ENCODE peak calls at places on chromosome 11, in nine cellular contexts. P, E, D, T, Z, U, S, V and F are unnamed samples.

GRCh38 chr11:77479746-77480352 is 6.0 kb upstream of the PAK1 start:
- DNase-seq in E (no peak), Z (no peak), V (no peak), U (no peak), S (no peak), T (no peak), D (no peak), P (no peak), F (no peak)

GRCh38 chr11:78940500-78941225 is 366.0 kb upstream of the NARS2 start:
- DNase-seq in P (no peak), Z (no peak), T (no peak), S (no peak), V (no peak), E (no peak), U (no peak), D (no peak), F (no peak)

GRCh38 chr11:26583550-26583949 is 11.5 kb upstream of the MUC15 start:
- DNase-seq in T (no peak), D (no peak), U (no peak), S (no peak), Z (no peak), P (no peak), V (peak), E (no peak), F (peak)

GRCh38 chr11:74846770-74847169 is 98.1 kb downstream of the RNF169 start:
- DNase-seq in T (no peak), Z (no peak), P (no peak), D (no peak), V (no peak), U (no peak), E (no peak), S (no peak), F (no peak)

GRCh38 chr11:29657709-29658108 is 359.1 kb downstream of the KCNA4 start:
- DNase-seq in T (no peak), S (no peak), Z (no peak), V (no peak), U (no peak), D (peak), E (no peak), P (no peak), F (no peak)

GRCh38 chr11:120500414-120500936 is 11.1 kb upstream of the GRIK4 start:
- DNase-seq in P (no peak), S (no peak), U (no peak), V (no peak), E (no peak), Z (no peak), T (peak), D (peak), F (no peak)

GRCh38 chr11:87265132-87265531 is 227.4 kb downstream of the TMEM135 start:
- DNase-seq in P (no peak), T (peak), D (no peak), Z (no peak), E (no peak), S (no peak), U (no peak), V (peak), F (no peak)

GRCh38 chr11:19711911-19712280 is 741 bp upstream of the NAV2 start:
- DNase-seq in E (peak), U (no peak), P (peak), S (no peak), Z (no peak), D (no peak), V (no peak), T (no peak), F (peak)

GRCh38 chr11:30960387-30960992 is 374.3 kb upstream of the MPPED2 start:
- DNase-seq in Z (peak), S (no peak), V (peak), U (no peak), T (peak), D (no peak), E (no peak), P (no peak), F (no peak)

GRCh38 chr11:22491826-22492225 is 133.8 kb downstream of the FANCF start:
- DNase-seq in V (no peak), D (no peak), E (no peak), T (peak), Z (no peak), P (no peak), S (no peak), U (no peak), F (no peak)

GRCh38 chr11:126157326-126158030 is 54.0 kb downstream of the RPUSD4 start:
- DNase-seq in U (no peak), E (no peak), V (no peak), D (no peak), S (no peak), P (peak), Z (no peak), T (no peak), F (no peak)

GRCh38 chr11:65078151-65078550 is 5.7 kb downstream of the CDCA5 start:
- DNase-seq in S (no peak), T (peak), P (no peak), E (no peak), Z (peak), U (peak), D (no peak), V (peak), F (no peak)

GRCh38 chr11:96714689-96715088 is 324.9 kb downstream of the JRKL start:
- DNase-seq in T (no peak), P (no peak), D (no peak), U (no peak), V (no peak), Z (no peak), S (no peak), E (no peak), F (no peak)

GRCh38 chr11:84522331-84522730 is 1104.8 kb downstream of the DLG2 start:
- DNase-seq in U (no peak), V (peak), T (peak), S (no peak), D (no peak), P (no peak), Z (no peak), E (no peak), F (no peak)

GRCh38 chr11:18172686-18173085 is at the start of gene MRGPRX4:
- DNase-seq in V (no peak), U (no peak), Z (no peak), E (no peak), S (no peak), D (no peak), T (no peak), P (no peak), F (no peak)

GRCh38 chr11:17550455-17551346 is 3.6 kb downstream of the OTOG start:
- DNase-seq in V (no peak), D (no peak), U (no peak), P (no peak), Z (no peak), T (no peak), E (no peak), S (no peak), F (no peak)

GRCh38 chr11:131601586-131601985 is 231.2 kb downstream of the NTM start:
- DNase-seq in D (no peak), V (no peak), Z (no peak), T (peak), E (no peak), U (no peak), S (no peak), P (no peak), F (no peak)

GRCh38 chr11:19633276-19633675 is 79.4 kb upstream of the NAV2 start:
- DNase-seq in Z (no peak), T (peak), V (peak), U (peak), P (peak), E (peak), D (no peak), S (peak), F (peak)

GRCh38 chr11:63871962-63872832 is 33.3 kb downstream of the MARK2 start:
- DNase-seq in P (peak), V (peak), Z (peak), E (peak), T (peak), S (peak), D (peak), U (peak), F (peak)

GRCh38 chr11:42631223-42631843 is 680.5 kb upstream of the API5 start:
- DNase-seq in D (no peak), S (no peak), T (peak), E (no peak), P (no peak), U (no peak), Z (no peak), V (peak), F (no peak)

GRCh38 chr11:63443714-63444113 is 47.3 kb downstream of the PLAAT5 start:
- DNase-seq in T (no peak), S (no peak), Z (no peak), E (no peak), D (no peak), U (no peak), V (no peak), P (no peak), F (no peak)

GRCh38 chr11:117997436-117998200 is 11.4 kb downstream of the IL10RA start:
- DNase-seq in T (no peak), U (no peak), V (no peak), D (no peak), S (no peak), Z (no peak), E (no peak), P (no peak), F (no peak)

GRCh38 chr11:10305964-10306918 is 1.4 kb downstream of the ADM start:
- DNase-seq in U (peak), T (no peak), D (no peak), E (peak), S (peak), V (peak), Z (no peak), P (peak), F (no peak)

GRCh38 chr11:15091175-15091574 is 17.8 kb downstream of the CALCB start:
- DNase-seq in Z (no peak), V (no peak), U (no peak), S (no peak), T (no peak), D (no peak), E (no peak), P (no peak), F (no peak)

GRCh38 chr11:129613076-129613475 is 202.6 kb upstream of the TMEM45B start:
- DNase-seq in Z (no peak), V (peak), U (no peak), E (no peak), S (no peak), P (no peak), D (no peak), T (peak), F (no peak)

GRCh38 chr11:20564811-20565210 is 34.6 kb upstream of the SLC6A5 start:
- DNase-seq in T (no peak), D (no peak), Z (no peak), V (no peak), S (no peak), P (no peak), E (no peak), U (no peak), F (no peak)

GRCh38 chr11:129364143-129364654 is 11.4 kb upstream of the BARX2 start:
- DNase-seq in Z (peak), T (peak), D (peak), V (peak), U (peak), S (peak), E (peak), P (peak), F (peak)

GRCh38 chr11:35990170-35990569 is 46.3 kb downstream of the LDLRAD3 start:
- DNase-seq in S (no peak), V (no peak), T (peak), D (no peak), P (no peak), U (no peak), E (no peak), Z (no peak), F (no peak)

GRCh38 chr11:65915101-65915820 is 3.6 kb downstream of the C11orf68 start:
- DNase-seq in S (no peak), T (no peak), V (no peak), Z (no peak), U (no peak), E (no peak), D (no peak), P (no peak), F (no peak)

GRCh38 chr11:26377619-26378018 is 45.7 kb downstream of the ANO3 start:
- DNase-seq in P (no peak), E (no peak), S (no peak), Z (no peak), T (no peak), D (no peak), V (no peak), U (no peak), F (no peak)

GRCh38 chr11:122632178-122632824 is 23.2 kb upstream of the UBASH3B start:
- DNase-seq in Z (no peak), S (no peak), D (no peak), V (no peak), P (no peak), U (no peak), E (no peak), T (peak), F (no peak)

GRCh38 chr11:119427279-119427678 is 4.3 kb upstream of the THY1 start:
- DNase-seq in Z (no peak), U (no peak), D (no peak), T (no peak), V (peak), P (no peak), E (no peak), S (no peak), F (no peak)

GRCh38 chr11:6813651-6814050 is 14.2 kb upstream of the OR6A2 start:
- DNase-seq in U (no peak), S (no peak), E (no peak), D (no peak), P (no peak), Z (no peak), T (no peak), V (no peak), F (no peak)

GRCh38 chr11:114348200-114349191 is 51.8 kb downstream of the C11orf71 start:
- DNase-seq in E (no peak), Z (peak), S (no peak), U (peak), P (peak), V (peak), D (peak), T (peak), F (peak)

GRCh38 chr11:125170406-125171031 is 6.0 kb downstream of the PKNOX2 start:
- DNase-seq in T (peak), S (peak), D (peak), U (no peak), Z (no peak), V (peak), E (peak), P (peak), F (no peak)

GRCh38 chr11:126489791-126490190 is 134.3 kb downstream of the ST3GAL4 start:
- DNase-seq in D (no peak), P (no peak), Z (no peak), U (no peak), E (no peak), T (peak), S (peak), V (no peak), F (no peak)

GRCh38 chr11:20474176-20474950 is 86.8 kb downstream of the PRMT3 start:
- DNase-seq in Z (no peak), E (no peak), V (no peak), U (no peak), T (no peak), S (peak), D (no peak), P (no peak), F (no peak)

GRCh38 chr11:47152953-47153950 is 23.4 kb downstream of the ARFGAP2 start:
- DNase-seq in P (peak), T (peak), E (peak), D (peak), S (peak), U (peak), V (peak), Z (no peak), F (peak)
- H3K4me3 ChIP-seq in P (no peak), T (no peak), E (no peak), D (no peak), S (no peak), U (no peak), V (no peak), Z (no peak), F (no peak)

DNA sequence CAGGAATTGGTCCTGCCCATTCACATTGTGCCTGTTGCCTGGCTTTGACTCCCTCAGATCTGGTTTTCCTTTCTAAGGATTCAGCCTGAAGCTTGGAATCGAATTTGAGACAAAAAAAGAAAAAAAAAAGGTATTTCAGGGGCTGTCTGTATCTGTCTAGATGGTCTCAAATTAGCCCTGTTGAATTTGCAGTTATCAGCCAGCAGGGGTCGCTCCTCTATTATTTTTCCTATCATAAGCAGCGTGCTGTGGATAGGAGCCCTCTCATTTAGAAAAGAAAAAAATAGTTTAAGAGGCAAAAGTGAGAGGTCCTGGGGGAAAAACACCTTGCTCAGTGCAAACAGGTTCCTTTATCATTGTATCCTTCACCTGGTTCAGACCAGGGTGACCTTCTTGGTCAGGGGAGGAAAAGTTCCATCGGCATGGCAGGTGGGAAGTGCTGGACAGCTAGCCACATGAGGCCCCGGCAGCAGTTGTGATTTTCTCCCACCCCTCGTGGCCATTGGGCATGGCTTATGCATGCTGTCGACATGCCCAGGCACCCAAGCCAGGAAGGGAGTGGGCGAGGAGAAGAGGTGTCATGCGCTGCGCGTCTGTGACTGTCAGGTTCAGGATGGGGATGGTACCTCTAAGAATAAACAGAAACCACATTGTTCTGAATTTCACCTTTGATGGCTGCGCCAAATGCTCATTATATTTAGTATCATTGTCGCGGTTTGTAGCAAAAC is 13.1 kb downstream of the OR5AK2 start:
- DNase-seq in S (no peak), T (no peak), V (peak), U (no peak), D (no peak), P (no peak), E (no peak), Z (no peak), F (no peak)
- TF ChIP-seq CTCF in S (no peak), T (peak), V (peak), U (no peak), D (no peak), P (no peak), E (no peak), Z (peak), F (peak)

GRCh38 chr11:13680501-13681264 is 12.2 kb downstream of the FAR1 start:
- DNase-seq in S (no peak), D (no peak), V (peak), Z (no peak), E (no peak), P (no peak), T (peak), U (no peak), F (no peak)

GRCh38 chr11:13669544-13670488 is 1.3 kb downstream of the FAR1 start:
- DNase-seq in D (no peak), T (no peak), E (no peak), V (peak), P (no peak), U (no peak), Z (no peak), S (no peak), F (no peak)

GRCh38 chr11:13679768-13680167 is 11.3 kb downstream of the FAR1 start:
- DNase-seq in P (no peak), S (no peak), Z (no peak), D (no peak), E (no peak), U (no peak), V (no peak), T (no peak), F (no peak)

GRCh38 chr11:13668957-13669521 is 571 bp downstream of the FAR1 start:
- DNase-seq in Z (no peak), P (peak), D (peak), S (peak), V (peak), U (peak), E (no peak), T (peak), F (peak)

DNA sequence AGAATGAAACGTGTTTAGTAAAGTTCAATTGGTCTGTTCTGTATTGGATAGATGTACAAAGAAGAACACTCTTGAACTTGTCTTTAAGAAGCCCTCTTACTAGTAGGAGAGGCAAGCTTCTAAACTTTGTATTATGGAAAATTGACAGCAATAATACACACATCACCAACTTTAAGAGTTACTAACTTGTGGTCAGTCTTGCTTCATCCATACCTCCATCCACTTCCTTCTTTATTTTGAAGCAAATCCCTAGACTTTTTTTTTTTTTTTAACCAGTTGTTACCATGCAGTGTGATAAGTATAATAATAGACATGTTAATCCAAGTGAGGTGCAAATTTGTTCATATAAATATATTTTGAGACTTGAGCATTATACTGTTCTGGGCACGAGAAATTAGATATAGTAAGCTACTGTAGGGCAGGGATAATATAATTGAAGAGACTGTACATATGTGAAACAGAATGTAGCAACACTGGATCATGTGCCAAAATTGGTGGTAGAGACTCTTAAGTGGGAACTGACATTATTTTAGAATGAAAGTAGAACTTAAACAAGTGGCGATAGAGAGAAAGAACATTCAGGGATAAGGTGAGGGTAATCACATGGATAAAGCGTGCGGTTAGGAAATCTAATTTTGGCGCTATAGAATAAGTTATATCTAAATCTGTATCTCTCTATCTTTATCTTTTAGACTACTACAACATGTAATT is 6.5 kb downstream of the FAR1 start:
- DNase-seq in T (no peak), V (peak), U (no peak), S (no peak), D (no peak), P (no peak), Z (no peak), E (no peak), F (no peak)
- H3K27ac ChIP-seq in T (no peak), V (no peak), U (peak), S (no peak), D (no peak), P (no peak), Z (no peak), E (no peak), F (no peak)

GRCh38 chr11:60910711-60911366 is 3.1 kb upstream of the TMEM109 start:
- DNase-seq in E (no peak), Z (no peak), S (no peak), D (no peak), U (no peak), P (no peak), V (no peak), T (no peak), F (no peak)

GRCh38 chr11:60914620-60915249 is 777 bp downstream of the TMEM109 start:
- DNase-seq in S (peak), P (no peak), U (no peak), Z (no peak), E (peak), T (peak), D (no peak), V (peak), F (no peak)

GRCh38 chr11:60912223-60912850 is 1.6 kb upstream of the TMEM109 start:
- DNase-seq in P (no peak), E (no peak), T (no peak), U (no peak), D (no peak), S (no peak), Z (no peak), V (no peak), F (no peak)

GRCh38 chr11:60913793-60914619 is at the start of gene TMEM109:
- DNase-seq in U (peak), P (peak), T (peak), V (peak), E (peak), Z (peak), D (peak), S (peak), F (peak)

DNA sequence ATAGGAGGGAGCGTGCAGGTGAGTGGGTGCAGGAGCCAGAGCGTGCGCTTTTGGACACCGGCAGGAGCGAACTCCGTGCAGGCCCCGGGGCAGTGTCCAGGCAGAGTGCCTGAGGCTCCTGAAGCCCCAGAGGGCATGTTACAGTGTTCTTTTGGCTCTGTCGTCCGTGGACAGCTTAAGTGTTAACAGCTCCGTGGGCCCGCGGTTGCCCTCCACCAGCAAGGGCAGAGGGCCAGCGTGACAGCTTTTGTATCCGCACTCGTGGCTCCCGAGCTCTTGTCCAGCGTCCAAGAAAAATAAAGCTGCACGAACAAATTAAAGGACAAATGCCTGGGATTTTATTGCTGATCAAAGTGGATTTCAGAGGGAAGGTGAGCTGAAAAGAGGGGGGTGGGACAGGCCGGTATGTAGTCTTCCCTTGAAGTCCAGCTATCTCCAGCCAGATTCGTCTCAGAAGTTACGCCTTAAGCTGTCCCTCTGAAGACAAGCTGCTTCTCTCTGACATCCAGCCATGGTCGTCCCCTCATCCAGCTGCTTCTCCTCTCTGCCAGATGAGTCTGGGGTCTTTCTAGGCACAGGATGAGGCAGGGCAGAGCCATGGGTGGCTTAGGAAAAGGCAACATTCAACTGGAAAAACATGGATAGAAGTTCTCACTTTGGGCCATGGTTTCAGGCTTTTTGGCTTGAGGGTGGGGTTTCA is 957 bp upstream of the TMEM109 start:
- DNase-seq in P (no peak), V (no peak), T (no peak), Z (no peak), D (no peak), E (no peak), U (peak), S (no peak), F (peak)
- H3K4me3 ChIP-seq in P (no peak), V (no peak), T (no peak), Z (peak), D (peak), E (peak), U (peak), S (peak), F (peak)